ENCODE peak calls at places on chromosomes 1 and 21, in four cellular contexts. S is uterus, A is prostate gland, L is A673. E is an unnamed sample. For H3K27me3 and H3K36me3, the result is how much of the 10 kb centered on the place peaks cover.

GRCh38 chr1:20343937-20344302 is 53.2 kb downstream of the VWA5B1 start:
- DNase-seq in L (no peak), A (no peak), S (no peak), E (no peak)

GRCh38 chr1:55179177-55179835 is 35.9 kb downstream of the USP24 start:
- DNase-seq in S (no peak), A (no peak), L (no peak), E (no peak)

GRCh38 chr1:15736035-15736665 is at the start of gene SLC25A34:
- DNase-seq in S (peak), L (no peak), A (no peak), E (peak)

GRCh38 chr1:172909606-172910326 is 141.0 kb downstream of the TNFSF18 start:
- DNase-seq in L (no peak), S (no peak), A (no peak), E (no peak)

GRCh38 chr1:200306954-200307754 is 102.7 kb downstream of the ZNF281 start:
- DNase-seq in A (no peak), S (no peak), L (peak), E (peak)

GRCh38 chr1:223785808-223786207 is 59.9 kb downstream of the TP53BP2 start:
- DNase-seq in S (no peak), L (no peak), A (peak), E (no peak)

GRCh38 chr1:83509229-83509870 is 489.6 kb downstream of the TTLL7 start:
- DNase-seq in L (no peak), A (no peak), S (no peak), E (no peak)

GRCh38 chr1:156909671-156910070 is 10.8 kb upstream of the LRRC71 start:
- DNase-seq in A (no peak), S (no peak), L (no peak), E (no peak)

GRCh38 chr1:152580433-152580832 is at the start of gene LCE3D:
- DNase-seq in L (no peak), S (no peak), A (no peak), E (peak)

GRCh38 chr1:8597455-8597854 is 220.0 kb downstream of the RERE start:
- DNase-seq in S (no peak), A (no peak), L (no peak), E (no peak)

GRCh38 chr1:200316148-200316803 is 93.6 kb downstream of the ZNF281 start:
- DNase-seq in L (no peak), S (no peak), A (no peak), E (no peak)

GRCh38 chr1:12518956-12519707 is 98.9 kb downstream of the DHRS3 start:
- DNase-seq in S (peak), A (peak), L (no peak), E (peak)

GRCh38 chr1:39081266-39082139 is 55.4 kb downstream of the NDUFS5 start:
- DNase-seq in S (peak), L (peak), A (no peak), E (peak)

GRCh38 chr1:176854725-176855433 is 309.6 kb downstream of the ASTN1 start:
- DNase-seq in L (no peak), A (no peak), S (no peak), E (no peak)

GRCh38 chr1:81834268-81834667 is 33.5 kb downstream of the ADGRL2 start:
- DNase-seq in A (no peak), S (no peak), L (no peak), E (no peak)

GRCh38 chr1:109425391-109425790 is 857 bp downstream of the PSMA5 start:
- DNase-seq in L (peak), A (no peak), S (no peak), E (no peak)

GRCh38 chr1:18342744-18343143 is 138.0 kb upstream of the KLHDC7A start:
- DNase-seq in A (no peak), S (no peak), L (no peak), E (no peak)

GRCh38 chr1:225774276-225775147 is 3.1 kb upstream of the SRP9 start:
- DNase-seq in L (no peak), S (no peak), A (no peak), E (no peak)

GRCh38 chr1:84156210-84156621 is 12.1 kb downstream of the PRKACB start:
- DNase-seq in L (peak), A (no peak), S (no peak), E (no peak)

GRCh38 chr1:215645861-215646260 is 78.8 kb downstream of the KCTD3 start:
- DNase-seq in A (no peak), S (no peak), L (no peak), E (no peak)

GRCh38 chr1:44810101-44810761 is 1.9 kb downstream of the BTBD19 start:
- DNase-seq in A (peak), L (peak), S (peak), E (no peak)

GRCh38 chr1:246724001-246724724 is at the start of gene SCCPDH:
- DNase-seq in L (peak), A (peak), S (peak), E (peak)

GRCh38 chr1:54403808-54404261 is 2.4 kb downstream of the SSBP3 start:
- DNase-seq in A (no peak), S (no peak), L (no peak), E (no peak)

GRCh38 chr1:10794724-10795304 is 1.6 kb downstream of the CASZ1 start:
- DNase-seq in A (no peak), S (no peak), L (peak), E (peak)

GRCh38 chr1:61247881-61248752 is 165.8 kb downstream of the NFIA start:
- DNase-seq in L (peak), A (no peak), S (no peak), E (peak)

DNA sequence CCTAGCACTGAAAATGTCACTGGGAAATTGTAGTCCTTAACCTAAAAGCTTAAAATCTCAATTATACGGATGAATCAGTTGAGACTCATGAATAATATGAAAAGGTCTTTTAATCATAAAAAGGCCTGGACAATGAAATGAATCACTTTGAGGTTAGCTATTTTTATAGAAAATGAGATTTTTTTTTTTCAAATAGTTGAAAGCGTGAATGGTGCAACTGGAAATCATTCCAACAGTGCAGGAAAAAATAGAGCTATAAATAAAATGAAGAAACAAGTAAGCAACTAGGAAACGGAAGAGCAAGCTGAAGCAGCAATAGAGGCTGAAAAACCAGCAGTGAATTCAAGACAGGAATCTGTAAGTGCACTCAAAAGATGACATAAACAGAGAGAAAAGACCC is 142.9 kb downstream of the BACH1 start:
- DNase-seq in S (no peak), L (peak), A (no peak), E (no peak)
- H3K4me3 ChIP-seq in S (no peak), L (no peak), A (no peak), E (no peak)

GRCh38 chr1:25194054-25194453 is 38.2 kb downstream of the SYF2 start:
- DNase-seq in A (no peak), L (no peak), S (no peak), E (no peak)

GRCh38 chr1:25195835-25196234 is 36.5 kb downstream of the SYF2 start:
- DNase-seq in S (no peak), L (no peak), A (no peak), E (no peak)

GRCh38 chr1:25196830-25197229 is 35.5 kb downstream of the SYF2 start:
- DNase-seq in A (no peak), L (no peak), S (no peak), E (no peak)

GRCh38 chr1:25193151-25193742 is 39.1 kb downstream of the SYF2 start:
- DNase-seq in S (no peak), L (no peak), A (no peak), E (peak)

GRCh38 chr1:25194576-25195020 is 37.7 kb downstream of the SYF2 start:
- DNase-seq in A (peak), L (no peak), S (no peak), E (peak)
- H3K27me3 ChIP-seq in A (under half), L (under half), S (under half), E (under half)

DNA sequence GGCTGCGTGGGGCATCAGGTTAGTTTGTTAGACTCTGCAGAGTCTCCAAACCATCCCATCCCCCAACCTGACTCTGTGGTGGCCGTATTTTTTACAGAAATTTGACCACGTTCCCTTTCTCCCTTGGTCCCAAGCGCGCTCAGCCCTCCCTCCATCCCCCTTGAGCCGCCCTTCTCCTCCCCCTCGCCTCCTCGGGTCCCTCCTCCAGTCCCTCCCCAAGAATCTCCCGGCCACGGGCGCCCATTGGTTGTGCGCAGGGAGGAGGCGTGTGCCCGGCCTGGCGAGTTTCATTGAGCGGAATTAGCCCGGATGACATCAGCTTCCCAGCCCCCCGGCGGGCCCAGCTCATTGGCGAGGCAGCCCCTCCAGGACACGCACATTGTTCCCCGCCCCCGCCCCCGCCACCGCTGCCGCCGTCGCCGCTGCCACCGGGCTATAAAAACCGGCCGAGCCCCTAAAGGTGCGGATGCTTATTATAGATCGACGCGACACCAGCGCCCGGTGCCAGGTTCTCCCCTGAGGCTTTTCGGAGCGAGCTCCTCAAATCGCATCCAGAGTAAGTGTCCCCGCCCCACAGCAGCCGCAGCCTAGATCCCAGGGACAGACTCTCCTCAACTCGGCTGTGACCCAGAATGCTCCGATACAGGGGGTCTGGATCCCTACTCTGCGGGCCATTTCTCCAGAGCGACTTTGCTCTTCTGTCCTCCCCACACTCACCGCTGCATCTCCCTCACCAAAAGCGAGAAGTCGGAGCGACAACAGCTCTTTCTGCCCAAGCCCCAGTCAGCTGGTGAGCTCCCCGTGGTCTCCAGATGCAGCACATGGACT is at the start of gene OLIG2:
- DNase-seq in S (no peak), A (no peak), L (peak), E (peak)
- H3K36me3 ChIP-seq in S (under half), A (under half), L (under half), E (under half)

DNA sequence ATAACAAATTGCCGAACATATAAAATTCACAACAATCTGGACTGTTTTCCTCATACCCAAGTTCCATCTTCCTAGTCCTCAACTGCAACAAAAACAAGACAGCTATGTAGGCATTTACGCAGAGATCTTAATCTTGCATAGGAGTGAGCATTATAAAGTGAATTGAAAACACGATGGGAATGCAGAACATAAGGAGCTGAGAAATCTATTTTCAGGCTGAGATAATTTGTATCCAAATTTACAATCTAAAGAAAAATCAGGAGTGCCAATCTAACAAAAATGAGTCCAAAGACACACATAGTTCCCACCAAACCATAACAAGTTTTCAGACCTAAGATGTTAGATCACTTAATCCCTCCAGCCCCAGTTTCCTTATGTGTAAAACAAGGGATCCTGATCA is 1.9 kb downstream of the SLC16A1 start:
- DNase-seq in L (no peak), S (no peak), A (no peak), E (no peak)
- H3K4me3 ChIP-seq in L (peak), S (peak), A (no peak), E (peak)

DNA sequence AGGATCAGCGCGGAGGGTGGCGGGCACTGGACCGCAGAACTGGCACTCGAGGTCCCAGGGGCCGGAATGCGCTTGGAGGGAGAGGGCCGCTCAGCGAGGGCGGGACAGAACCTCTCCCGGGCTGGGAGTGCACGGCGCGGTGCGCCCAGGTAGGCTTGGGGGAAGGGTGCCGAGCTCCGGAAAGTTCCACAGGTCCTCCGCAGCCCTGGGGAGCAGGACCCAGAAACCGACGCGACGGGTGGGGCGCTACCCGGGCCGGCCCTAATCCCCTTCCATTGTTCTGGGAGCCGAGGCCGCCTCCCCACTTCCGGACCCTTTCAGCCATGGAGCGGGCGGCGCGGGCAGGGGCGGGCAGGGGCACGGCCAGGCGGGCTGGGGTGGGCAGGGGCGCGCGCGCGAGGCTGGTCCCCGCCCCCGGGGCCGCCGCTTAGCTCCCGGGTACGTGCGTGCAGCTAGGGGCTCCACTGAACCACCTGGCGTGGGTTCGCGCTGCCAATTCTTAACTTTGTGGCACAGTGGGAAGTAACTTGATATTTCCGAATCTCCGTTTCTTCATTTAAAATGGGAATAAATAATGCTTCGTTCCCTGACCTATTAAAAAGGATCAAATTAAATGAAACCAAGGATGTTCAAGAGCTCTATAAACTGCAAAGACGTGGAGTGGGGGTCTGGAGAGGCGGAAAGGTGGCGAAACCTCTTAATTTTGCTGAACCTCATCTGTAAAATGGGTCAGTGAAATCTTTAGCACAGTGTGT is 20.7 kb downstream of the LGR6 start:
- DNase-seq in A (no peak), L (peak), S (no peak), E (peak)
- H3K27me3 ChIP-seq in A (under half), L (half or more), S (under half), E (under half)

GRCh38 chr1:40985875-40986274 is 6.4 kb downstream of the CTPS1 start:
- DNase-seq in A (no peak), S (no peak), L (no peak), E (no peak)
- H3K36me3 ChIP-seq in A (under half), S (under half), L (half or more), E (under half)